ENCODE peak calls at places on chromosomes 12 and 14, in seven cellular contexts. E is M059J; M is stimulated activated CD8-positive, alpha-beta memory T cell treated with anti-CD3 and anti-CD28 coated beads, Interleukin-7, amount 100 ng/mL, for 48 hours; F is HS-5; V is T-helper 17 cell; X is NCI-H1694; T is adipocyte. B is an unnamed sample.

GRCh38 chr12:873954-874353 is 75.5 kb downstream of the RAD52 start:
- DNase-seq in E (peak; percentile 29), M (no peak), F (no peak), V (no peak), X (no peak), T (no peak), B (no peak)

GRCh38 chr14:34035177-34035933 is 84.5 kb upstream of the EGLN3 start:
- DNase-seq in E (peak; percentile 77), M (no peak), F (no peak), V (no peak), X (no peak), T (peak; percentile 7), B (no peak)

GRCh38 chr12:20044836-20045235 is 323.5 kb upstream of the PDE3A start:
- DNase-seq in E (peak; percentile 31), M (no peak), F (peak; percentile 24), V (no peak), X (no peak), T (peak; percentile 53), B (no peak)

GRCh38 chr12:120453977-120454376 is 7.7 kb downstream of the GATC start:
- DNase-seq in E (peak; percentile 35), M (no peak), F (no peak), V (no peak), X (peak; percentile 17), T (peak; percentile 47), B (peak; percentile 38)

GRCh38 chr12:89390802-89391673 is 38.7 kb upstream of the DUSP6 start:
- DNase-seq in E (peak; percentile 88), M (no peak), F (peak; percentile 53), V (no peak), X (no peak), T (peak; percentile 51), B (no peak)

GRCh38 chr12:1306096-1306495 is 288.3 kb downstream of the FBXL14 start:
- DNase-seq in E (no peak), M (no peak), F (no peak), V (no peak), X (no peak), T (no peak), B (no peak)

GRCh38 chr12:29901585-29901984 is 117.8 kb upstream of the TMTC1 start:
- DNase-seq in E (no peak), M (no peak), F (no peak), V (no peak), X (no peak), T (no peak), B (no peak)

GRCh38 chr12:109767456-109767855 is 53.8 kb downstream of the FAM222A start:
- DNase-seq in E (no peak), M (no peak), F (no peak), V (no peak), X (no peak), T (no peak), B (no peak)

GRCh38 chr12:112906712-112907414 is at the start of gene OAS1:
- DNase-seq in E (peak; percentile 91), M (no peak), F (no peak), V (no peak), X (no peak), T (peak; percentile 48), B (no peak)

GRCh38 chr12:27194644-27195043 is 49.4 kb upstream of the STK38L start:
- DNase-seq in E (no peak), M (no peak), F (no peak), V (no peak), X (no peak), T (no peak), B (no peak)

GRCh38 chr14:59020382-59020781 is 168.1 kb upstream of the DAAM1 start:
- DNase-seq in E (peak; percentile 42), M (no peak), F (no peak), V (no peak), X (peak; percentile 33), T (peak; percentile 50), B (peak; percentile 34)

B was measured in NCI-H2171 treated with DMSO at 0.1 percent for 48 hours.